ENCODE peak calls at places on chromosomes 16 and 17, in four cellular contexts. G is AG10803, S is lung microvascular endothelial cell, Q is T1000. C is an unnamed sample.

GRCh38 chr17:633133-633532 is 81.5 kb downstream of the VPS53 start:
- DNase-seq in G (peak; percentile 21), S (no peak), Q (no peak), C (no peak)

GRCh38 chr17:60147553-60148241 is 2.1 kb upstream of the CA4 start:
- DNase-seq in G (no peak), S (no peak), Q (no peak), C (no peak)

GRCh38 chr16:71622088-71622487 is 3.9 kb upstream of the MARVELD3 start:
- DNase-seq in G (no peak), S (no peak), Q (no peak), C (no peak)

GRCh38 chr17:56929362-56929969 is 15.6 kb upstream of the TRIM25 start:
- DNase-seq in G (no peak), S (no peak), Q (no peak), C (no peak)

GRCh38 chr17:76382803-76383644 is 1.4 kb upstream of the SPHK1 start:
- DNase-seq in G (peak; percentile 72), S (peak; percentile 90), Q (peak; percentile 57), C (peak; percentile 82)

GRCh38 chr17:35900280-35900679 is 20.1 kb upstream of the CCL5 start:
- DNase-seq in G (no peak), S (no peak), Q (no peak), C (no peak)

GRCh38 chr16:85598141-85598540 is 15.0 kb upstream of the GSE1 start:
- DNase-seq in G (no peak), S (no peak), Q (no peak), C (no peak)

GRCh38 chr17:14149751-14150150 is 80.4 kb downstream of the COX10 start:
- DNase-seq in G (no peak), S (no peak), Q (no peak), C (no peak)

GRCh38 chr17:48868916-48869500 is 23.6 kb upstream of the ATP5MC1 start:
- DNase-seq in G (no peak), S (no peak), Q (no peak), C (no peak)

GRCh38 chr17:75869282-75870141 is 8.9 kb downstream of the TRIM47 start:
- DNase-seq in G (peak; percentile 84), S (peak; percentile 95), Q (no peak), C (no peak)

GRCh38 chr17:58587713-58588117 is 73.3 kb upstream of the MTMR4 start:
- DNase-seq in G (peak; percentile 29), S (peak; percentile 70), Q (peak; percentile 22), C (peak; percentile 67)

GRCh38 chr17:48025904-48026502 is 11.6 kb downstream of the COPZ2 start:
- DNase-seq in G (no peak), S (no peak), Q (peak; percentile 53), C (no peak)

GRCh38 chr16:17768257-17768656 is 297.5 kb upstream of the XYLT1 start:
- DNase-seq in G (peak; percentile 86), S (peak; percentile 64), Q (no peak), C (no peak)

GRCh38 chr17:80124351-80124981 is 22.5 kb downstream of the EIF4A3 start:
- DNase-seq in G (peak; percentile 62), S (peak; percentile 72), Q (no peak), C (no peak)

GRCh38 chr16:68823401-68823800 is 19.9 kb upstream of the TANGO6 start:
- DNase-seq in G (peak; percentile 96), S (no peak), Q (peak; percentile 3), C (no peak)

GRCh38 chr16:67943619-67944503 is at the start of gene LCAT:
- DNase-seq in G (no peak), S (no peak), Q (no peak), C (no peak)

GRCh38 chr17:15482476-15482875 is 15.1 kb upstream of the CDRT4 start:
- DNase-seq in G (no peak), S (no peak), Q (no peak), C (no peak)

GRCh38 chr17:42288985-42289862 is 926 bp downstream of the STAT5A start:
- DNase-seq in G (no peak), S (peak; percentile 31), Q (no peak), C (peak; percentile 74)

GRCh38 chr17:75472119-75472518 is 15.7 kb downstream of the TMEM94 start:
- DNase-seq in G (no peak), S (no peak), Q (no peak), C (no peak)

GRCh38 chr17:2170023-2170422 is 115.1 kb downstream of the HIC1 start:
- DNase-seq in G (no peak), S (peak; percentile 52), Q (no peak), C (no peak)

GRCh38 chr17:4375039-4375748 is 8.7 kb upstream of the UBE2G1 start:
- DNase-seq in G (no peak), S (no peak), Q (no peak), C (no peak)

GRCh38 chr17:4587195-4587594 is 2.9 kb downstream of the SMTNL2 start:
- DNase-seq in G (no peak), S (no peak), Q (no peak), C (peak; percentile 52)

GRCh38 chr16:53083123-53083522 is 28.3 kb downstream of the CHD9 start:
- DNase-seq in G (no peak), S (no peak), Q (no peak), C (no peak)

GRCh38 chr16:20401066-20401465 is 3.5 kb downstream of the PDILT start:
- DNase-seq in G (no peak), S (no peak), Q (no peak), C (no peak)

GRCh38 chr17:65279456-65279855 is 142.3 kb downstream of the RGS9 start:
- DNase-seq in G (no peak), S (no peak), Q (no peak), C (no peak)

GRCh38 chr16:380837-381787 is 666 bp downstream of the PGAP6 start:
- DNase-seq in G (no peak), S (peak; percentile 36), Q (no peak), C (peak; percentile 80)

GRCh38 chr17:75832164-75832651 is 12.0 kb downstream of the UNC13D start:
- DNase-seq in G (peak; percentile 72), S (peak; percentile 76), Q (no peak), C (peak; percentile 67)

GRCh38 chr16:66562986-66563385 is 3.3 kb upstream of the CMTM1 start:
- DNase-seq in G (no peak), S (no peak), Q (no peak), C (no peak)

GRCh38 chr16:85551319-85551978 is 61.7 kb upstream of the GSE1 start:
- DNase-seq in G (no peak), S (no peak), Q (no peak), C (no peak)

GRCh38 chr16:68396481-68396880 is 51.8 kb downstream of the SMPD3 start:
- DNase-seq in G (peak; percentile 58), S (peak; percentile 78), Q (no peak), C (no peak)

GRCh38 chr17:78397681-78398101 is 19.2 kb downstream of the PGS1 start:
- DNase-seq in G (peak; percentile 81), S (no peak), Q (peak; percentile 16), C (no peak)

GRCh38 chr17:76920364-76921139 is 52.3 kb downstream of the MGAT5B start:
- DNase-seq in G (no peak), S (no peak), Q (no peak), C (no peak)

GRCh38 chr17:1705004-1705403 is 5.2 kb downstream of the TLCD2 start:
- DNase-seq in G (no peak), S (no peak), Q (no peak), C (no peak)

GRCh38 chr16:81885976-81886586 is 107.0 kb downstream of the PLCG2 start:
- DNase-seq in G (peak; percentile 25), S (peak; percentile 66), Q (no peak), C (no peak)